ENCODE peak calls at places on chromosome 22, in nine cellular contexts. A is immature natural killer cell; J is progenitor cell of endocrine pancreas; S is NB4; O is activated T-cell treated with anti-CD3 and anti-CD28 coated beads, Interleukin-2, amount 50 U/mL, for 72 hours; I is GM06990; Q is posterior vena cava; K is iris pigment epithelial cell; P is stimulated activated CD4-positive, alpha-beta T cell treated with anti-CD3 and anti-CD28 coated beads, TNF-alpha, amount 100 ng/mL, for 1 hour. T is an unnamed sample.

GRCh38 chr22:37211853-37212173 is 464 bp downstream of the SSTR3 start:
- DNase-seq in A (no peak), J (no peak), S (no peak), O (no peak), I (no peak), Q (peak; percentile 65), K (no peak), P (no peak), T (no peak)

GRCh38 chr22:37930270-37930951 is 23.0 kb downstream of the C22orf23 start:
- DNase-seq in A (no peak), J (no peak), S (peak; percentile 42), O (no peak), I (no peak), Q (no peak), K (peak; percentile 37), P (no peak), T (no peak)

GRCh38 chr22:17706947-17707346 is 67.3 kb downstream of the BID start:
- DNase-seq in A (no peak), J (no peak), S (no peak), O (no peak), I (no peak), Q (no peak), K (no peak), P (no peak), T (no peak)

GRCh38 chr22:43088616-43088978 is 594 bp downstream of the TTLL1 start:
- DNase-seq in A (no peak), J (no peak), S (no peak), O (no peak), I (no peak), Q (no peak), K (no peak), P (no peak), T (no peak)

GRCh38 chr22:32649515-32650200 is 151.8 kb upstream of the TIMP3 start:
- DNase-seq in A (no peak), J (no peak), S (peak; percentile 81), O (peak; percentile 49), I (no peak), Q (peak; percentile 88), K (no peak), P (no peak), T (peak; percentile 8)

GRCh38 chr22:42170946-42171345 is 40.3 kb upstream of the CYP2D6 start:
- DNase-seq in A (no peak), J (no peak), S (no peak), O (no peak), I (no peak), Q (no peak), K (no peak), P (no peak), T (no peak)

GRCh38 chr22:32776800-32777199 is 24.7 kb upstream of the TIMP3 start:
- DNase-seq in A (no peak), J (no peak), S (no peak), O (no peak), I (no peak), Q (no peak), K (no peak), P (no peak), T (no peak)

GRCh38 chr22:25364281-25364680 is 144.8 kb downstream of the CRYBB2 start:
- DNase-seq in A (no peak), J (no peak), S (no peak), O (no peak), I (no peak), Q (peak; percentile 50), K (no peak), P (no peak), T (no peak)

GRCh38 chr22:17130199-17130598 is 9.0 kb upstream of the TMEM121B start:
- DNase-seq in A (no peak), J (no peak), S (no peak), O (no peak), I (no peak), Q (no peak), K (no peak), P (no peak), T (no peak)

GRCh38 chr22:37525073-37525745 is 6.0 kb upstream of the CARD10 start:
- DNase-seq in A (no peak), J (no peak), S (no peak), O (peak; percentile 29), I (no peak), Q (no peak), K (peak; percentile 83), P (no peak), T (peak; percentile 90)

T was measured in PC-9.